ENCODE peak calls at places on chromosomes 1 and 21, in five cellular contexts. One of them, this sample, is unnamed. For H3K27me3, the result is how much of the 10 kb centered on the place peaks cover.

GRCh38 chr1:32886012-32886827 is at the start of gene HPCA:
- DNase-seq in mesenchymal stem cell: peak
- DNase-seq in right lobe of liver: no peak
- DNase-seq in small intestine: no peak
- DNase-seq in CD4-positive, alpha-beta memory T cell: peak
- DNase-seq in this sample: no peak

GRCh38 chr1:224622831-224623230 is 6.7 kb downstream of the CNIH3 start:
- DNase-seq in mesenchymal stem cell: no peak
- DNase-seq in right lobe of liver: no peak
- DNase-seq in small intestine: no peak
- DNase-seq in CD4-positive, alpha-beta memory T cell: no peak
- DNase-seq in this sample: no peak

GRCh38 chr1:7888248-7889010 is 35.6 kb upstream of the UTS2 start:
- DNase-seq in mesenchymal stem cell: peak
- DNase-seq in right lobe of liver: no peak
- DNase-seq in small intestine: no peak
- DNase-seq in CD4-positive, alpha-beta memory T cell: no peak
- DNase-seq in this sample: no peak

GRCh38 chr1:68104155-68104554 is 53.7 kb upstream of the DIRAS3 start:
- DNase-seq in mesenchymal stem cell: peak
- DNase-seq in right lobe of liver: no peak
- DNase-seq in small intestine: no peak
- DNase-seq in CD4-positive, alpha-beta memory T cell: no peak
- DNase-seq in this sample: no peak

GRCh38 chr1:115426271-115426771 is 88.3 kb upstream of the NGF start:
- DNase-seq in mesenchymal stem cell: peak
- DNase-seq in right lobe of liver: peak
- DNase-seq in small intestine: no peak
- DNase-seq in CD4-positive, alpha-beta memory T cell: no peak
- DNase-seq in this sample: no peak

GRCh38 chr21:36347962-36348328 is 27.9 kb downstream of the MORC3 start:
- DNase-seq in mesenchymal stem cell: no peak
- DNase-seq in right lobe of liver: no peak
- DNase-seq in small intestine: no peak
- DNase-seq in CD4-positive, alpha-beta memory T cell: no peak
- DNase-seq in this sample: no peak

GRCh38 chr1:4626560-4627319 is 27.7 kb upstream of the AJAP1 start:
- DNase-seq in mesenchymal stem cell: no peak
- DNase-seq in right lobe of liver: no peak
- DNase-seq in small intestine: no peak
- DNase-seq in CD4-positive, alpha-beta memory T cell: no peak
- DNase-seq in this sample: no peak

GRCh38 chr1:175040324-175040910 is 17.2 kb upstream of the MRPS14 start:
- DNase-seq in mesenchymal stem cell: no peak
- DNase-seq in right lobe of liver: no peak
- DNase-seq in small intestine: no peak
- DNase-seq in CD4-positive, alpha-beta memory T cell: no peak
- DNase-seq in this sample: no peak

GRCh38 chr1:42692941-42693340 is 10.7 kb downstream of the YBX1 start:
- DNase-seq in mesenchymal stem cell: no peak
- DNase-seq in right lobe of liver: no peak
- DNase-seq in small intestine: peak
- DNase-seq in CD4-positive, alpha-beta memory T cell: no peak
- DNase-seq in this sample: no peak

GRCh38 chr1:91546301-91546581 is 45.6 kb downstream of the CDC7 start:
- DNase-seq in mesenchymal stem cell: no peak
- DNase-seq in right lobe of liver: no peak
- DNase-seq in small intestine: peak
- DNase-seq in CD4-positive, alpha-beta memory T cell: no peak
- DNase-seq in this sample: no peak

GRCh38 chr21:45264919-45265515 is 22.7 kb downstream of the POFUT2 start:
- DNase-seq in mesenchymal stem cell: no peak
- DNase-seq in right lobe of liver: peak
- DNase-seq in small intestine: no peak
- DNase-seq in CD4-positive, alpha-beta memory T cell: no peak
- DNase-seq in this sample: no peak

GRCh38 chr1:170539154-170539553 is 7.2 kb downstream of the GORAB start:
- DNase-seq in mesenchymal stem cell: no peak
- DNase-seq in right lobe of liver: no peak
- DNase-seq in small intestine: no peak
- DNase-seq in CD4-positive, alpha-beta memory T cell: no peak
- DNase-seq in this sample: no peak

GRCh38 chr1:234597894-234598293 is 12.1 kb downstream of the IRF2BP2 start:
- DNase-seq in mesenchymal stem cell: peak
- DNase-seq in right lobe of liver: no peak
- DNase-seq in small intestine: peak
- DNase-seq in CD4-positive, alpha-beta memory T cell: peak
- DNase-seq in this sample: no peak

GRCh38 chr1:50705041-50705440 is 255.0 kb downstream of the FAF1 start:
- DNase-seq in mesenchymal stem cell: no peak
- DNase-seq in right lobe of liver: no peak
- DNase-seq in small intestine: no peak
- DNase-seq in CD4-positive, alpha-beta memory T cell: no peak
- DNase-seq in this sample: no peak

GRCh38 chr1:200949626-200950025 is 54.9 kb downstream of the INAVA start:
- DNase-seq in mesenchymal stem cell: no peak
- DNase-seq in right lobe of liver: no peak
- DNase-seq in small intestine: no peak
- DNase-seq in CD4-positive, alpha-beta memory T cell: no peak
- DNase-seq in this sample: no peak

GRCh38 chr21:18743523-18743922 is 339.9 kb upstream of the TMPRSS15 start:
- DNase-seq in mesenchymal stem cell: no peak
- DNase-seq in right lobe of liver: no peak
- DNase-seq in small intestine: no peak
- DNase-seq in CD4-positive, alpha-beta memory T cell: no peak
- DNase-seq in this sample: no peak

GRCh38 chr1:76541618-76542017 is 325.7 kb upstream of the ST6GALNAC5 start:
- DNase-seq in mesenchymal stem cell: no peak
- DNase-seq in right lobe of liver: no peak
- DNase-seq in small intestine: no peak
- DNase-seq in CD4-positive, alpha-beta memory T cell: no peak
- DNase-seq in this sample: no peak

GRCh38 chr1:178510155-178510554 is 2.8 kb upstream of the TEX35 start:
- DNase-seq in mesenchymal stem cell: peak
- DNase-seq in right lobe of liver: no peak
- DNase-seq in small intestine: no peak
- DNase-seq in CD4-positive, alpha-beta memory T cell: no peak
- DNase-seq in this sample: no peak

GRCh38 chr1:59592924-59593323 is 221.8 kb upstream of the HOOK1 start:
- DNase-seq in mesenchymal stem cell: no peak
- DNase-seq in right lobe of liver: no peak
- DNase-seq in small intestine: no peak
- DNase-seq in CD4-positive, alpha-beta memory T cell: no peak
- DNase-seq in this sample: no peak

GRCh38 chr1:76135835-76136234 is 61.3 kb downstream of the ST6GALNAC3 start:
- DNase-seq in mesenchymal stem cell: no peak
- DNase-seq in right lobe of liver: no peak
- DNase-seq in small intestine: no peak
- DNase-seq in CD4-positive, alpha-beta memory T cell: no peak
- DNase-seq in this sample: no peak

GRCh38 chr1:29708818-29709710 is 472.7 kb downstream of the PTPRU start:
- DNase-seq in mesenchymal stem cell: peak
- DNase-seq in right lobe of liver: no peak
- DNase-seq in small intestine: no peak
- DNase-seq in CD4-positive, alpha-beta memory T cell: no peak
- DNase-seq in this sample: no peak

GRCh38 chr1:22365331-22366295 is 86.0 kb upstream of the ZBTB40 start:
- DNase-seq in mesenchymal stem cell: no peak
- DNase-seq in right lobe of liver: no peak
- DNase-seq in small intestine: no peak
- DNase-seq in CD4-positive, alpha-beta memory T cell: no peak
- DNase-seq in this sample: no peak
- H3K27me3 ChIP-seq in mesenchymal stem cell: half or more
- H3K27me3 ChIP-seq in right lobe of liver: under half
- H3K27me3 ChIP-seq in small intestine: under half
- H3K27me3 ChIP-seq in CD4-positive, alpha-beta memory T cell: under half
- H3K27me3 ChIP-seq in this sample: under half

GRCh38 chr1:223542831-223543230 is 122.7 kb downstream of the CAPN8 start:
- DNase-seq in mesenchymal stem cell: no peak
- DNase-seq in right lobe of liver: no peak
- DNase-seq in small intestine: no peak
- DNase-seq in CD4-positive, alpha-beta memory T cell: no peak
- DNase-seq in this sample: no peak
- H3K27me3 ChIP-seq in mesenchymal stem cell: half or more
- H3K27me3 ChIP-seq in right lobe of liver: under half
- H3K27me3 ChIP-seq in small intestine: under half
- H3K27me3 ChIP-seq in CD4-positive, alpha-beta memory T cell: under half
- H3K27me3 ChIP-seq in this sample: under half

GRCh38 chr1:154324669-154325582 is at the start of gene ATP8B2:
- DNase-seq in mesenchymal stem cell: peak
- DNase-seq in right lobe of liver: peak
- DNase-seq in small intestine: peak
- DNase-seq in CD4-positive, alpha-beta memory T cell: peak
- DNase-seq in this sample: peak
- H3K27me3 ChIP-seq in mesenchymal stem cell: under half
- H3K27me3 ChIP-seq in right lobe of liver: under half
- H3K27me3 ChIP-seq in small intestine: under half
- H3K27me3 ChIP-seq in CD4-positive, alpha-beta memory T cell: under half
- H3K27me3 ChIP-seq in this sample: under half

GRCh38 chr1:22848374-22848773 is 124.3 kb downstream of the LACTBL1 start:
- DNase-seq in mesenchymal stem cell: no peak
- DNase-seq in right lobe of liver: no peak
- DNase-seq in small intestine: no peak
- DNase-seq in CD4-positive, alpha-beta memory T cell: no peak
- DNase-seq in this sample: no peak
- H3K27me3 ChIP-seq in mesenchymal stem cell: half or more
- H3K27me3 ChIP-seq in right lobe of liver: under half
- H3K27me3 ChIP-seq in small intestine: under half
- H3K27me3 ChIP-seq in CD4-positive, alpha-beta memory T cell: under half
- H3K27me3 ChIP-seq in this sample: under half

GRCh38 chr1:46533179-46533864 is 18.1 kb downstream of the KNCN start:
- DNase-seq in mesenchymal stem cell: peak
- DNase-seq in right lobe of liver: no peak
- DNase-seq in small intestine: no peak
- DNase-seq in CD4-positive, alpha-beta memory T cell: peak
- DNase-seq in this sample: no peak
- H3K27me3 ChIP-seq in mesenchymal stem cell: half or more
- H3K27me3 ChIP-seq in right lobe of liver: under half
- H3K27me3 ChIP-seq in small intestine: under half
- H3K27me3 ChIP-seq in CD4-positive, alpha-beta memory T cell: under half
- H3K27me3 ChIP-seq in this sample: under half

GRCh38 chr1:9180077-9180819 is 51.3 kb upstream of the GPR157 start:
- DNase-seq in mesenchymal stem cell: peak
- DNase-seq in right lobe of liver: no peak
- DNase-seq in small intestine: no peak
- DNase-seq in CD4-positive, alpha-beta memory T cell: no peak
- DNase-seq in this sample: no peak
- H3K27me3 ChIP-seq in mesenchymal stem cell: under half
- H3K27me3 ChIP-seq in right lobe of liver: under half
- H3K27me3 ChIP-seq in small intestine: under half
- H3K27me3 ChIP-seq in CD4-positive, alpha-beta memory T cell: under half
- H3K27me3 ChIP-seq in this sample: under half